ENCODE peak calls at places on chromosomes 16 and 17, in ten cellular contexts. One of them, this sample, is unnamed. For H3K27me3 and H3K4me1, the result is how much of the 10 kb centered on the place peaks cover.

GRCh38 chr17:75031972-75032895 is 14.5 kb downstream of the ATP5PD start:
- DNase-seq in vagina: peak
- DNase-seq in BE2C: peak
- DNase-seq in ovary: peak
- DNase-seq in esophagus squamous epithelium: peak
- DNase-seq in upper lobe of right lung: peak
- DNase-seq in testis: peak
- DNase-seq in pancreas: peak
- DNase-seq in right atrium auricular region: peak
- DNase-seq in Caco-2: peak
- DNase-seq in this sample: peak

GRCh38 chr16:22188595-22189442 is 17.3 kb upstream of the EEF2K start:
- DNase-seq in vagina: peak
- DNase-seq in BE2C: peak
- DNase-seq in ovary: peak
- DNase-seq in esophagus squamous epithelium: no peak
- DNase-seq in upper lobe of right lung: peak
- DNase-seq in testis: peak
- DNase-seq in pancreas: peak
- DNase-seq in right atrium auricular region: peak
- DNase-seq in Caco-2: peak
- DNase-seq in this sample: peak

GRCh38 chr17:33234930-33235685 is 58.0 kb downstream of the ASIC2 start:
- DNase-seq in vagina: no peak
- DNase-seq in BE2C: peak
- DNase-seq in ovary: peak
- DNase-seq in esophagus squamous epithelium: no peak
- DNase-seq in upper lobe of right lung: no peak
- DNase-seq in testis: peak
- DNase-seq in pancreas: peak
- DNase-seq in right atrium auricular region: peak
- DNase-seq in Caco-2: no peak
- DNase-seq in this sample: peak

GRCh38 chr16:1489077-1489476 is 333 bp upstream of the PTX4 start:
- DNase-seq in vagina: no peak
- DNase-seq in BE2C: no peak
- DNase-seq in ovary: no peak
- DNase-seq in esophagus squamous epithelium: no peak
- DNase-seq in upper lobe of right lung: no peak
- DNase-seq in testis: no peak
- DNase-seq in pancreas: no peak
- DNase-seq in right atrium auricular region: no peak
- DNase-seq in Caco-2: no peak
- DNase-seq in this sample: no peak

GRCh38 chr16:1153480-1154160 is 714 bp downstream of the CACNA1H start:
- DNase-seq in vagina: no peak
- DNase-seq in BE2C: peak
- DNase-seq in ovary: no peak
- DNase-seq in esophagus squamous epithelium: no peak
- DNase-seq in upper lobe of right lung: no peak
- DNase-seq in testis: no peak
- DNase-seq in pancreas: no peak
- DNase-seq in right atrium auricular region: no peak
- DNase-seq in Caco-2: no peak
- DNase-seq in this sample: no peak

GRCh38 chr17:48596000-48596734 is 2.6 kb upstream of the HOXB5 start:
- DNase-seq in vagina: no peak
- DNase-seq in BE2C: no peak
- DNase-seq in ovary: no peak
- DNase-seq in esophagus squamous epithelium: no peak
- DNase-seq in upper lobe of right lung: no peak
- DNase-seq in testis: no peak
- DNase-seq in pancreas: no peak
- DNase-seq in right atrium auricular region: no peak
- DNase-seq in Caco-2: no peak
- DNase-seq in this sample: no peak

GRCh38 chr16:85220125-85220839 is 108.0 kb upstream of the CIBAR2 start:
- DNase-seq in vagina: no peak
- DNase-seq in BE2C: peak
- DNase-seq in ovary: peak
- DNase-seq in esophagus squamous epithelium: no peak
- DNase-seq in upper lobe of right lung: peak
- DNase-seq in testis: peak
- DNase-seq in pancreas: peak
- DNase-seq in right atrium auricular region: no peak
- DNase-seq in Caco-2: no peak
- DNase-seq in this sample: peak

GRCh38 chr16:47873434-47873833 is 282.4 kb downstream of the ABCC12 start:
- DNase-seq in vagina: no peak
- DNase-seq in BE2C: no peak
- DNase-seq in ovary: no peak
- DNase-seq in esophagus squamous epithelium: no peak
- DNase-seq in upper lobe of right lung: no peak
- DNase-seq in testis: no peak
- DNase-seq in pancreas: no peak
- DNase-seq in right atrium auricular region: no peak
- DNase-seq in Caco-2: no peak
- DNase-seq in this sample: no peak

GRCh38 chr16:79677799-79678525 is 77.4 kb upstream of the MAF start:
- DNase-seq in vagina: no peak
- DNase-seq in BE2C: no peak
- DNase-seq in ovary: no peak
- DNase-seq in esophagus squamous epithelium: no peak
- DNase-seq in upper lobe of right lung: no peak
- DNase-seq in testis: no peak
- DNase-seq in pancreas: no peak
- DNase-seq in right atrium auricular region: no peak
- DNase-seq in Caco-2: no peak
- DNase-seq in this sample: peak

GRCh38 chr17:55238931-55239297 is 25.8 kb upstream of the HLF start:
- DNase-seq in vagina: no peak
- DNase-seq in BE2C: peak
- DNase-seq in ovary: no peak
- DNase-seq in esophagus squamous epithelium: no peak
- DNase-seq in upper lobe of right lung: no peak
- DNase-seq in testis: peak
- DNase-seq in pancreas: peak
- DNase-seq in right atrium auricular region: no peak
- DNase-seq in Caco-2: peak
- DNase-seq in this sample: no peak

GRCh38 chr16:58821886-58822285 is 87.8 kb upstream of the GOT2 start:
- DNase-seq in vagina: no peak
- DNase-seq in BE2C: no peak
- DNase-seq in ovary: no peak
- DNase-seq in esophagus squamous epithelium: no peak
- DNase-seq in upper lobe of right lung: no peak
- DNase-seq in testis: no peak
- DNase-seq in pancreas: no peak
- DNase-seq in right atrium auricular region: no peak
- DNase-seq in Caco-2: no peak
- DNase-seq in this sample: no peak

GRCh38 chr17:80146121-80147034 is 550 bp downstream of the EIF4A3 start:
- DNase-seq in vagina: no peak
- DNase-seq in BE2C: no peak
- DNase-seq in ovary: no peak
- DNase-seq in esophagus squamous epithelium: no peak
- DNase-seq in upper lobe of right lung: no peak
- DNase-seq in testis: peak
- DNase-seq in pancreas: peak
- DNase-seq in right atrium auricular region: no peak
- DNase-seq in Caco-2: no peak
- DNase-seq in this sample: no peak

GRCh38 chr16:49492090-49492801 is 118.6 kb downstream of the C16orf78 start:
- DNase-seq in vagina: no peak
- DNase-seq in BE2C: peak
- DNase-seq in ovary: peak
- DNase-seq in esophagus squamous epithelium: no peak
- DNase-seq in upper lobe of right lung: peak
- DNase-seq in testis: peak
- DNase-seq in pancreas: peak
- DNase-seq in right atrium auricular region: no peak
- DNase-seq in Caco-2: no peak
- DNase-seq in this sample: peak

GRCh38 chr16:74700206-74701040 is at the start of gene MLKL:
- DNase-seq in vagina: no peak
- DNase-seq in BE2C: peak
- DNase-seq in ovary: peak
- DNase-seq in esophagus squamous epithelium: no peak
- DNase-seq in upper lobe of right lung: peak
- DNase-seq in testis: peak
- DNase-seq in pancreas: peak
- DNase-seq in right atrium auricular region: peak
- DNase-seq in Caco-2: peak
- DNase-seq in this sample: peak

GRCh38 chr17:77844681-77845080 is 113.8 kb upstream of the TNRC6C start:
- DNase-seq in vagina: no peak
- DNase-seq in BE2C: no peak
- DNase-seq in ovary: no peak
- DNase-seq in esophagus squamous epithelium: no peak
- DNase-seq in upper lobe of right lung: peak
- DNase-seq in testis: no peak
- DNase-seq in pancreas: no peak
- DNase-seq in right atrium auricular region: no peak
- DNase-seq in Caco-2: no peak
- DNase-seq in this sample: no peak

GRCh38 chr17:57675988-57676387 is 69.1 kb downstream of the CCDC182 start:
- DNase-seq in vagina: no peak
- DNase-seq in BE2C: no peak
- DNase-seq in ovary: no peak
- DNase-seq in esophagus squamous epithelium: no peak
- DNase-seq in upper lobe of right lung: no peak
- DNase-seq in testis: no peak
- DNase-seq in pancreas: no peak
- DNase-seq in right atrium auricular region: peak
- DNase-seq in Caco-2: no peak
- DNase-seq in this sample: no peak

GRCh38 chr17:79304907-79305306 is 230.3 kb downstream of the ENGASE start:
- DNase-seq in vagina: no peak
- DNase-seq in BE2C: no peak
- DNase-seq in ovary: no peak
- DNase-seq in esophagus squamous epithelium: no peak
- DNase-seq in upper lobe of right lung: no peak
- DNase-seq in testis: no peak
- DNase-seq in pancreas: no peak
- DNase-seq in right atrium auricular region: no peak
- DNase-seq in Caco-2: no peak
- DNase-seq in this sample: no peak

GRCh38 chr17:29615048-29615385 is 7.7 kb downstream of the CORO6 start:
- DNase-seq in vagina: peak
- DNase-seq in BE2C: no peak
- DNase-seq in ovary: no peak
- DNase-seq in esophagus squamous epithelium: no peak
- DNase-seq in upper lobe of right lung: peak
- DNase-seq in testis: no peak
- DNase-seq in pancreas: no peak
- DNase-seq in right atrium auricular region: no peak
- DNase-seq in Caco-2: no peak
- DNase-seq in this sample: no peak

GRCh38 chr17:29615492-29616299 is 7.0 kb downstream of the CORO6 start:
- DNase-seq in vagina: peak
- DNase-seq in BE2C: no peak
- DNase-seq in ovary: peak
- DNase-seq in esophagus squamous epithelium: no peak
- DNase-seq in upper lobe of right lung: peak
- DNase-seq in testis: peak
- DNase-seq in pancreas: peak
- DNase-seq in right atrium auricular region: peak
- DNase-seq in Caco-2: peak
- DNase-seq in this sample: peak

GRCh38 chr17:29617481-29618271 is 5.0 kb downstream of the CORO6 start:
- DNase-seq in vagina: peak
- DNase-seq in BE2C: no peak
- DNase-seq in ovary: no peak
- DNase-seq in esophagus squamous epithelium: no peak
- DNase-seq in upper lobe of right lung: peak
- DNase-seq in testis: peak
- DNase-seq in pancreas: peak
- DNase-seq in right atrium auricular region: no peak
- DNase-seq in Caco-2: peak
- DNase-seq in this sample: peak

GRCh38 chr17:29617125-29617480 is 5.6 kb downstream of the CORO6 start:
- DNase-seq in vagina: peak
- DNase-seq in BE2C: peak
- DNase-seq in ovary: no peak
- DNase-seq in esophagus squamous epithelium: peak
- DNase-seq in upper lobe of right lung: peak
- DNase-seq in testis: peak
- DNase-seq in pancreas: peak
- DNase-seq in right atrium auricular region: peak
- DNase-seq in Caco-2: peak
- DNase-seq in this sample: peak

GRCh38 chr17:29616300-29617048 is 6.2 kb downstream of the CORO6 start:
- DNase-seq in vagina: peak
- DNase-seq in BE2C: no peak
- DNase-seq in ovary: no peak
- DNase-seq in esophagus squamous epithelium: no peak
- DNase-seq in upper lobe of right lung: no peak
- DNase-seq in testis: no peak
- DNase-seq in pancreas: no peak
- DNase-seq in right atrium auricular region: no peak
- DNase-seq in Caco-2: no peak
- DNase-seq in this sample: no peak
- H3K4me3 ChIP-seq in vagina: peak
- H3K4me3 ChIP-seq in BE2C: no peak
- H3K4me3 ChIP-seq in ovary: peak
- H3K4me3 ChIP-seq in esophagus squamous epithelium: peak
- H3K4me3 ChIP-seq in upper lobe of right lung: peak
- H3K4me3 ChIP-seq in testis: peak
- H3K4me3 ChIP-seq in pancreas: no peak
- H3K4me3 ChIP-seq in right atrium auricular region: peak
- H3K4me3 ChIP-seq in Caco-2: peak
- H3K4me3 ChIP-seq in this sample: no peak

GRCh38 chr17:50559674-50560184 is 786 bp upstream of the CACNA1G start:
- DNase-seq in vagina: no peak
- DNase-seq in BE2C: no peak
- DNase-seq in ovary: peak
- DNase-seq in esophagus squamous epithelium: no peak
- DNase-seq in upper lobe of right lung: no peak
- DNase-seq in testis: peak
- DNase-seq in pancreas: no peak
- DNase-seq in right atrium auricular region: peak
- DNase-seq in Caco-2: peak
- DNase-seq in this sample: no peak
- H3K27me3 ChIP-seq in vagina: under half
- H3K27me3 ChIP-seq in BE2C: under half
- H3K27me3 ChIP-seq in ovary: under half
- H3K27me3 ChIP-seq in esophagus squamous epithelium: under half
- H3K27me3 ChIP-seq in upper lobe of right lung: half or more
- H3K27me3 ChIP-seq in testis: under half
- H3K27me3 ChIP-seq in pancreas: under half
- H3K27me3 ChIP-seq in right atrium auricular region: under half
- H3K27me3 ChIP-seq in Caco-2: under half
- H3K27me3 ChIP-seq in this sample: under half

GRCh38 chr17:17028059-17028877 is 14.0 kb upstream of the MPRIP start:
- DNase-seq in vagina: no peak
- DNase-seq in BE2C: peak
- DNase-seq in ovary: no peak
- DNase-seq in esophagus squamous epithelium: no peak
- DNase-seq in upper lobe of right lung: peak
- DNase-seq in testis: peak
- DNase-seq in pancreas: peak
- DNase-seq in right atrium auricular region: peak
- DNase-seq in Caco-2: peak
- DNase-seq in this sample: peak
- H3K4me1 ChIP-seq in vagina: under half
- H3K4me1 ChIP-seq in BE2C: under half
- H3K4me1 ChIP-seq in ovary: under half
- H3K4me1 ChIP-seq in esophagus squamous epithelium: under half
- H3K4me1 ChIP-seq in upper lobe of right lung: under half
- H3K4me1 ChIP-seq in testis: under half
- H3K4me1 ChIP-seq in pancreas: under half
- H3K4me1 ChIP-seq in right atrium auricular region: under half
- H3K4me1 ChIP-seq in Caco-2: under half
- H3K4me1 ChIP-seq in this sample: under half

GRCh38 chr17:40074871-40075215 is 12.1 kb downstream of the THRA start:
- DNase-seq in vagina: no peak
- DNase-seq in BE2C: no peak
- DNase-seq in ovary: no peak
- DNase-seq in esophagus squamous epithelium: no peak
- DNase-seq in upper lobe of right lung: no peak
- DNase-seq in testis: peak
- DNase-seq in pancreas: no peak
- DNase-seq in right atrium auricular region: no peak
- DNase-seq in Caco-2: no peak
- DNase-seq in this sample: no peak
- H3K4me3 ChIP-seq in vagina: no peak
- H3K4me3 ChIP-seq in BE2C: no peak
- H3K4me3 ChIP-seq in ovary: no peak
- H3K4me3 ChIP-seq in esophagus squamous epithelium: no peak
- H3K4me3 ChIP-seq in upper lobe of right lung: no peak
- H3K4me3 ChIP-seq in testis: no peak
- H3K4me3 ChIP-seq in pancreas: no peak
- H3K4me3 ChIP-seq in right atrium auricular region: peak
- H3K4me3 ChIP-seq in Caco-2: no peak
- H3K4me3 ChIP-seq in this sample: no peak

This sample was measured in prostate gland.